ENCODE peak calls at places on chromosomes 7 and 10, in six cellular contexts. T is ovary, G is sigmoid colon, D is tibial nerve, J is A549, H is HepG2. U is an unnamed sample.

GRCh38 chr10:127612-128432 is 7.4 kb upstream of the ZMYND11 start:
- DNase-seq in T (no peak), G (no peak), D (no peak), J (no peak), H (no peak), U (no peak)

GRCh38 chr10:12375076-12375504 is 25.7 kb downstream of the CAMK1D start:
- DNase-seq in T (peak), G (peak), D (no peak), J (no peak), H (no peak), U (no peak)

GRCh38 chr7:132065193-132065972 is 509.0 kb upstream of the PODXL start:
- DNase-seq in T (peak), G (peak), D (no peak), J (peak), H (no peak), U (no peak)

GRCh38 chr7:102152672-102153585 is 133.7 kb upstream of the SH2B2 start:
- DNase-seq in T (no peak), G (no peak), D (no peak), J (peak), H (peak), U (no peak)

GRCh38 chr7:27134392-27134791 is 3.8 kb upstream of the HOXA4 start:
- DNase-seq in T (no peak), G (peak), D (no peak), J (no peak), H (peak), U (no peak)

GRCh38 chr7:91835191-91836064 is 45.1 kb downstream of the MTERF1 start:
- DNase-seq in T (no peak), G (no peak), D (no peak), J (no peak), H (no peak), U (no peak)

GRCh38 chr10:60944159-60944909 is at the start of gene RHOBTB1:
- DNase-seq in T (peak), G (peak), D (peak), J (peak), H (peak), U (peak)

GRCh38 chr7:23075571-23075970 is 30.0 kb upstream of the KLHL7 start:
- DNase-seq in T (no peak), G (no peak), D (no peak), J (no peak), H (no peak), U (no peak)

GRCh38 chr7:128304212-128304611 is 39.5 kb downstream of the RBM28 start:
- DNase-seq in T (no peak), G (no peak), D (no peak), J (no peak), H (no peak), U (no peak)

GRCh38 chr7:131284702-131285419 is 42.8 kb upstream of the MKLN1 start:
- DNase-seq in T (peak), G (peak), D (peak), J (no peak), H (no peak), U (peak)

GRCh38 chr10:28892818-28893547 is 215.7 kb downstream of the BAMBI start:
- DNase-seq in T (no peak), G (no peak), D (no peak), J (no peak), H (no peak), U (no peak)

GRCh38 chr7:79410345-79410744 is 43.1 kb downstream of the MAGI2 start:
- DNase-seq in T (no peak), G (no peak), D (no peak), J (no peak), H (no peak), U (no peak)

GRCh38 chr7:25216837-25217236 is 11.4 kb downstream of the NPVF start:
- DNase-seq in T (no peak), G (no peak), D (no peak), J (no peak), H (peak), U (no peak)

GRCh38 chr7:105691029-105691691 is 109.9 kb upstream of the EFCAB10 start:
- DNase-seq in T (no peak), G (no peak), D (no peak), J (no peak), H (no peak), U (no peak)

GRCh38 chr10:74816824-74817498 is 9.4 kb upstream of the KAT6B start:
- DNase-seq in T (no peak), G (no peak), D (no peak), J (no peak), H (no peak), U (no peak)

GRCh38 chr7:2619120-2619519 is 12.7 kb upstream of the TTYH3 start:
- DNase-seq in T (no peak), G (no peak), D (no peak), J (no peak), H (no peak), U (no peak)

DNA sequence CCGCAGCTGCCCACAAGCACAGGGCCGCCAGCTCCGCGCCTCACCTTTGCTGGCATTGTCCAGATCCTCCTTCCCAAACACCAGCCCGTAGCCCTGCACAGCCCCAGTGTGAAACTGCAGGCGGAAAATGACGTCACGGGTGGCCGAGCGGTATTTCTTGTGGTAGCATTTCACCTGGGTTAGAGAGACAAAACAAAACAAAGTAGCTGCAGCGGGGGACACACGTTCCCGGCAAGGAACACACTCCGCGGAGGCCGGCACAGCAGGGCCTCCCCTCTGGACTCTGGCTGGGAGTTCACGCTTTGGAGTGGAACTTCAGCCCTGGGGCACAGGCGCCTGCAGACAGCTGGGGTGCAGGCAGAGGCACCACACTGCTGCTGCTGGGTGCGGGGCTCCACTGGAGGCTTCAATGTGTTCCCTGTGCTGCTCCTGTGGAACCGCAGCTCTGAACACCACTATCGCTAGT is 181.1 kb downstream of the TNS3 start:
- DNase-seq in T (no peak), G (peak), D (no peak), J (no peak), H (no peak), U (peak)
- TF ChIP-seq EP300 in T (no peak), G (no peak), D (no peak), J (no peak), H (no peak), U (no peak)

DNA sequence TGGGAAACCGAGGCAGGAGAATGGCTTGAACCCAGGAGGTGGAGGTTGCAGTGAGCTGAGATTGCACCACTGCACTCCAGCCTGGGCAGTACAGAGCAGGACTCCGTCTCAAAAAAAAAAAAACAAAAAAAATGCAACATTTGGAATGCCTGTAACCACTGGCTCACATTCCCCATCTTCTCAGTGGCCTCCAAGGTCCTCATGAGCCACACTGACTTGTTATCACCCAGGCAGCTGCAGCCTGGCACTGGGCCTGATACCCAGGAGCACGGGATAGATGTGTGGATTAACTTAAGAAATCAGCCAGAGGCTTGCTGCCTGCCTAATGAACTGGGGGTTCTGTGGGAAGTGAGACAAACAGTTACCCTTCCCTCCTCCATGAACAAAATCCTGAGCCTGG is 23.0 kb downstream of the JCAD start:
- DNase-seq in T (no peak), G (no peak), D (no peak), J (no peak), H (no peak), U (no peak)
- TF ChIP-seq POLR2A in T (no peak), G (no peak), D (no peak), J (no peak), H (no peak), U (no peak)

GRCh38 chr10:20088302-20088701 is 272.1 kb downstream of the PLXDC2 start:
- DNase-seq in T (no peak), G (no peak), D (no peak), J (no peak), H (peak), U (no peak)
- TF ChIP-seq EP300 in T (no peak), G (no peak), D (no peak), J (no peak), H (no peak), U (no peak)

GRCh38 chr10:77173615-77174461 is 463.8 kb downstream of the KCNMA1 start:
- DNase-seq in T (peak), G (peak), D (peak), J (peak), H (peak), U (peak)
- TF ChIP-seq POLR2A in T (no peak), G (no peak), D (no peak), J (no peak), H (no peak), U (no peak)